ENCODE peak calls at places on chromosomes 1 and 21, in eight cellular contexts. R is sigmoid colon, H is suprapubic skin, A is stomach, Z is Panc1, S is GM23338, L is GM12878, B is H1. M is an unnamed sample.

GRCh38 chr1:26848947-26849774 is 13.8 kb upstream of the SFN start:
- DNase-seq in R (no peak), H (no peak), S (no peak), Z (peak; percentile 92), L (no peak), B (no peak), A (peak; percentile 88), M (no peak)

GRCh38 chr1:2415801-2416208 is 3.4 kb upstream of the PEX10 start:
- DNase-seq in B (no peak), L (no peak), S (no peak), R (no peak), A (peak; percentile 54), Z (no peak), H (no peak), M (no peak)

GRCh38 chr1:226816585-226816984 is 53.8 kb upstream of the PSEN2 start:
- DNase-seq in R (no peak), Z (no peak), B (no peak), A (no peak), S (no peak), H (no peak), L (no peak), M (no peak)

GRCh38 chr1:205531191-205532025 is 26.9 kb downstream of the CDK18 start:
- DNase-seq in A (no peak), L (no peak), B (no peak), R (peak; percentile 57), H (no peak), S (no peak), Z (no peak), M (no peak)

GRCh38 chr1:235011064-235011598 is 117.5 kb downstream of the TOMM20 start:
- DNase-seq in B (no peak), L (peak; percentile 84), S (no peak), H (peak; percentile 30), Z (no peak), R (no peak), A (no peak), M (no peak)

GRCh38 chr1:54273837-54274192 is 73.8 kb downstream of the MRPL37 start:
- DNase-seq in S (peak; percentile 50), A (no peak), L (no peak), Z (no peak), R (peak; percentile 93), B (no peak), H (no peak), M (no peak)

GRCh38 chr1:10031461-10031860 is 1.3 kb upstream of the UBE4B start:
- DNase-seq in A (no peak), B (no peak), L (no peak), R (no peak), S (no peak), H (no peak), Z (no peak), M (no peak)

GRCh38 chr1:113281550-113281949 is 108.8 kb upstream of the MAGI3 start:
- DNase-seq in A (no peak), R (no peak), S (no peak), H (no peak), B (no peak), Z (no peak), L (no peak), M (no peak)

GRCh38 chr21:15966651-15967050 is 236.9 kb downstream of the USP25 start:
- DNase-seq in Z (no peak), B (no peak), S (no peak), R (no peak), H (no peak), L (no peak), A (no peak), M (no peak)

GRCh38 chr21:16891821-16892220 is 621.0 kb upstream of the CXADR start:
- DNase-seq in R (no peak), L (no peak), A (no peak), Z (no peak), S (no peak), H (no peak), B (no peak), M (no peak)

GRCh38 chr1:150999051-150999674 is 7.5 kb downstream of the MINDY1 start:
- DNase-seq in R (no peak), L (no peak), B (no peak), Z (no peak), A (no peak), H (no peak), S (no peak), M (no peak)

GRCh38 chr1:84436907-84437667 is 38.8 kb downstream of the DNASE2B start:
- DNase-seq in R (no peak), H (no peak), S (no peak), B (no peak), A (no peak), Z (no peak), L (no peak), M (no peak)

GRCh38 chr1:36222481-36223372 is 1.5 kb upstream of the THRAP3 start:
- DNase-seq in S (peak; percentile 32), H (no peak), Z (no peak), L (no peak), A (peak; percentile 18), R (peak; percentile 63), B (no peak), M (no peak)

GRCh38 chr1:100581096-100581705 is 43.3 kb downstream of the GPR88 start:
- DNase-seq in H (no peak), S (no peak), R (no peak), A (no peak), L (peak; percentile 19), B (no peak), Z (no peak), M (no peak)

GRCh38 chr1:192109576-192109975 is 48.7 kb upstream of the RGS18 start:
- DNase-seq in R (no peak), S (no peak), H (no peak), A (no peak), Z (no peak), B (no peak), L (no peak), M (no peak)

GRCh38 chr1:192104852-192105251 is 53.4 kb upstream of the RGS18 start:
- DNase-seq in Z (no peak), B (no peak), H (no peak), S (no peak), L (no peak), A (no peak), R (no peak), M (peak; percentile 51)

GRCh38 chr1:192104135-192104534 is 54.1 kb upstream of the RGS18 start:
- DNase-seq in S (no peak), R (no peak), H (no peak), B (no peak), Z (no peak), A (no peak), L (no peak), M (no peak)

GRCh38 chr1:192108143-192108542 is 50.1 kb upstream of the RGS18 start:
- DNase-seq in Z (no peak), L (no peak), R (no peak), H (no peak), A (no peak), B (no peak), S (peak; percentile 6), M (no peak)
- TF ChIP-seq POLR2AphosphoS5 in Z (no peak), L (no peak), R (no peak), H (no peak), A (no peak), B (no peak), S (no peak), M (no peak)

GRCh38 chr21:36706482-36706852 is 7.6 kb downstream of the SIM2 start:
- DNase-seq in Z (no peak), L (no peak), S (no peak), A (no peak), B (no peak), H (no peak), R (no peak), M (no peak)

GRCh38 chr21:36708512-36709029 is 9.7 kb downstream of the SIM2 start:
- DNase-seq in R (no peak), H (no peak), A (peak; percentile 24), S (peak; percentile 33), L (no peak), B (no peak), Z (no peak), M (no peak)

GRCh38 chr21:36706951-36707762 is 8.2 kb downstream of the SIM2 start:
- DNase-seq in A (no peak), L (no peak), S (peak; percentile 64), H (no peak), B (no peak), Z (no peak), R (no peak), M (no peak)

GRCh38 chr21:36709030-36709867 is 10.3 kb downstream of the SIM2 start:
- DNase-seq in S (peak; percentile 41), L (no peak), H (no peak), A (peak; percentile 26), B (no peak), R (peak; percentile 50), Z (no peak), M (no peak)

GRCh38 chr21:36707763-36708511 is 9.0 kb downstream of the SIM2 start:
- DNase-seq in S (peak; percentile 47), Z (no peak), H (no peak), A (no peak), L (no peak), B (no peak), R (peak; percentile 50), M (no peak)
- H3K4me3 ChIP-seq in S (peak overlapping the region; percentile 53), Z (no peak overlapping the region), H (peak overlapping the region; percentile 34), A (peak overlapping the region; percentile 69), L (no peak overlapping the region), B (peak overlapping the region; percentile 57), R (no peak overlapping the region), M (no peak overlapping the region)

GRCh38 chr1:18976096-18976495 is 19.6 kb upstream of the IFFO2 start:
- DNase-seq in R (peak; percentile 21), B (no peak), L (no peak), S (no peak), Z (no peak), A (no peak), H (peak; percentile 35), M (no peak)

GRCh38 chr1:18972991-18973390 is 16.5 kb upstream of the IFFO2 start:
- DNase-seq in R (peak; percentile 35), L (no peak), H (peak; percentile 46), B (no peak), S (no peak), A (no peak), Z (no peak), M (no peak)

GRCh38 chr1:18974005-18974404 is 17.5 kb upstream of the IFFO2 start:
- DNase-seq in L (no peak), A (no peak), R (peak; percentile 8), H (peak; percentile 49), B (no peak), Z (no peak), S (no peak), M (no peak)

GRCh38 chr1:18973446-18973955 is 17.0 kb upstream of the IFFO2 start:
- DNase-seq in H (peak; percentile 27), Z (no peak), B (no peak), L (no peak), R (peak; percentile 51), S (no peak), A (no peak), M (no peak)

DNA sequence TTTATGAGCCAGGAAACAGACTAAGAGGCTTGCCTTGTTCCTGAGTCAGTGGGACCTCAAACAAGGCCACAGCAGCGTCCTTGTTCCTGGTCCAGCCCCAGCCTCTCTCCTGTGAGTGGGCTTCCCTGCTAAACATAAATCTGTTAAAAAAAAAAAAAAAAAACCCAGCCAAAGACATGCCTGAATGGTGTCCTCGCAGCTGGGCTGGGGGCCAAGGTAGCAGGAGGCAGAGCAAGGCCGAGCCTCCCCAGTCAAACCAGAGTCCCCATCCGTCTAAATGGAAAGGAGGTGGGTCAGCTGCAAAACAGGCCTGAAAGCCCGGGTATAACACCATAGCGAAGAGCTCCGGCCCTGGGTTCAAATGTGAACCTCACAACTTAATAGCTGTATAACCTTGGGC is 18.1 kb upstream of the IFFO2 start:
- DNase-seq in Z (no peak), R (peak; percentile 48), A (no peak), L (no peak), S (no peak), H (peak; percentile 40), B (no peak), M (no peak)
- H3K27ac ChIP-seq in Z (no peak overlapping the region), R (no peak overlapping the region), A (no peak overlapping the region), L (no peak overlapping the region), S (no peak overlapping the region), H (no peak overlapping the region), B (no peak overlapping the region), M (no peak overlapping the region)

GRCh38 chr21:26795866-26796329 is 49.3 kb downstream of the ADAMTS1 start:
- DNase-seq in L (no peak), B (no peak), Z (no peak), A (peak; percentile 32), H (no peak), R (peak; percentile 90), S (no peak), M (no peak)
- TF ChIP-seq POLR2AphosphoS5 in L (no peak), B (no peak), Z (no peak), A (peak; percentile 53), H (no peak), R (peak; percentile 84), S (no peak), M (no peak)

M was measured in SK-N-MC.